ENCODE peak calls at places on chromosomes 5 and 9, in five cellular contexts. G is WTC11, H is cardiac muscle cell, X is fibroblast of lung, Z is fibroblast of pulmonary artery. I is an unnamed sample.

GRCh38 chr9:630817-631216 is 210.7 kb upstream of the DMRT1 start:
- DNase-seq in G (no peak), H (no peak), X (no peak), Z (no peak), I (no peak)

GRCh38 chr5:172903790-172904189 is 55.4 kb upstream of the RPL26L1 start:
- DNase-seq in G (no peak), H (no peak), X (peak), Z (peak), I (no peak)

GRCh38 chr5:80408976-80409926 is 1.4 kb downstream of the ZFYVE16 start:
- DNase-seq in G (no peak), H (peak), X (peak), Z (peak), I (no peak)

GRCh38 chr5:136020383-136021015 is 8.3 kb upstream of the TGFBI start:
- DNase-seq in G (no peak), H (no peak), X (peak), Z (peak), I (no peak)

GRCh38 chr9:35448511-35448910 is 41.4 kb upstream of the RUSC2 start:
- DNase-seq in G (no peak), H (no peak), X (peak), Z (peak), I (no peak)

GRCh38 chr9:114889802-114890224 is 40.6 kb downstream of the TNFSF8 start:
- DNase-seq in G (no peak), H (no peak), X (peak), Z (no peak), I (no peak)

GRCh38 chr9:89813482-89813881 is 208.7 kb downstream of the GADD45G start:
- DNase-seq in G (no peak), H (no peak), X (no peak), Z (no peak), I (no peak)

GRCh38 chr5:50866415-50866814 is 200.0 kb downstream of the PARP8 start:
- DNase-seq in G (no peak), H (no peak), X (no peak), Z (no peak), I (no peak)

DNA sequence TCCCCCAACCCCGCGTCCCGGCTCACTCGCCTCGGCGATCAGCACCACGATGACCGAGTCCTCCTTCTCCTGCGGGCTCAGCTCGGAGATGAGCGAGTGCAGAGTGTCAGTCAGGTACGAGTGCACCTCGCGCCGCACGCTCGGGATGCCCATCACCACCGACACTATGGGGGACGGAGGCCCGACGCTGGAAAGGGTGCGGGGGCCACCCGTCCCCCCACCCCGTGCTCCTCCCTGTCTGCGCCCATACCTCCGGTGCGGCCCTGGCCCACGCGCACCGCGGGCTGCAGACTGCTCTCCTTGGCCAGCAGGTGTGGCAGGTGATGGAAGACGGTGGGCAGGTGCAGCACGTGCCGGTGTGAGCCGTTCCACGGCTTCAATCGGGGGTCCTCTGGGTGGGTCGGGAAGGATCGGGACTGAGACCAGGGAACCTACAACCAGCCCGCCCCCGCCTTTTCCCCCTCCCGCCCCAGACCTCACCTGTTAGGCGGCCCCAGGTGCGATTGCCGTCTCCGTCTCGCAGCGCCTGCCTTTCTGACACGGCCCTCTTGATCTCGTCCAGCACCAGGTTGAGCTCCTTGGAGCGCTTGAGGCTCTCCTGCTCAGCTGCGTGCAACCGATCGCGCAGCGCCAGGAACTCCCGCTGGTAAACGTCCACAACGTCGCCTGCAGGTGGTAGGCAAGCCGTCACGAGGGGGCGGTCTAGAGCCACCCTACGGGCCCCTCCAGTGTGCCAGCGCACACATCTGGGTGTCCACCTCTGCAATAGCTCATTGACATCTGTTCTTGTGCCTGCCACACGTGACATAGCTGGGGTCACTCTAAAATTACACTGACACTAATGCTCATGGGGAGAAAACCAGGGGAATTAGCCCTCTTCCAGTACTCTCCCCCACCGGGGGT is 5.1 kb downstream of the MGAT4B start:
- DNase-seq in G (peak), H (peak), X (no peak), Z (peak), I (peak)
- TF ChIP-seq CTCF in G (peak), H (peak), X (peak), Z (peak), I (peak)

GRCh38 chr9:97503862-97504210 is 2.4 kb downstream of the TMOD1 start:
- DNase-seq in G (no peak), H (no peak), X (no peak), Z (no peak), I (no peak)

GRCh38 chr9:97501972-97502221 is 431 bp downstream of the TMOD1 start:
- DNase-seq in G (no peak), H (no peak), X (no peak), Z (no peak), I (peak)

GRCh38 chr9:97504381-97505216 is 3.1 kb downstream of the TMOD1 start:
- DNase-seq in G (no peak), H (no peak), X (peak), Z (no peak), I (no peak)

GRCh38 chr9:97502222-97502983 is 937 bp downstream of the TMOD1 start:
- DNase-seq in G (peak), H (peak), X (no peak), Z (no peak), I (peak)

DNA sequence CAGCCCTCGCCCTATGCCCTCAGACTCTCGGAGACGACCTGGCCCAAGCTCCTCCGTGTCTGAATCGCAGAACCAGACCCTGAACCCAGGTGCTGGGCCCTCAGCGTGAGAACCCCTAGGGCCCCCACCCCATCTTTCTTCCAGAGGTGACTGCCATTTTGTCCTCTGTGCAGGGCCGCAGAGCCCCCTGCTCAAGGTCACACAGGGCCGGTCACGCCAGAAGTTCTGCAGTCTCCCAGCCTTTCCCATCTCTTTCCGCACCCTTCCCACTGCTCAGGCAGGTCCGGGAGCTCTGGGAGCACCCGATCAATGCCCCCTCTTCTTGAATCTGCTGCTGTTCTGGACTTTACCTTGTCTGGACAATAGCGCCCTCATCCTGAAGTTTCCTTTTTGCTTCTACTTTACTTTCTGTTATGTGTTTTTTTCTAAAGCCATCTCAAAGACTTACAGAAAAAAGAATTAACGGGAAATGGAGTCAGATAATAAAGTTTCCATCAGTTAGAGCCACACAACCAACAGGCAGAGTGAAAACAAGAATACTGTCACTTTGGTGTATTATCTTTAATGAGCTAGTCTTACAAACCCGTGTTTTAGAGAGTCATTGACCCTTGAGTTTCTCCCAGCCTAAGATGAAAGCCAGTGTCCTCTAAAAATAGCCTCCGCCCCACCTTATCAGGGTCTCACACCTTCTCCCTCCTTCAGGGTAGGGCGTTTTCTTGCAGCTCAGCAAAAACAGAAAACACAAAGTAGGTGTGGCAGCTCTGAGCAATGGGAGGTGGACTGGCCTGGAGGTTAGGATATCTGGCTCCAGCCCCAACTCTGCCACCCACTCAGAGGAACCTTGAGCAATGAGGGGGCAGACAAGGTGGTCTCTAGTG is 1.8 kb downstream of the TMOD1 start:
- DNase-seq in G (peak), H (peak), X (no peak), Z (no peak), I (peak)
- TF ChIP-seq CTCF in G (no peak), H (no peak), X (no peak), Z (no peak), I (peak)

GRCh38 chr5:94849821-94850736 is 231.6 kb downstream of the SLF1 start:
- DNase-seq in G (no peak), H (peak), X (peak), Z (peak), I (peak)
- TF ChIP-seq CTCF in G (peak), H (peak), X (peak), Z (peak), I (peak)

DNA sequence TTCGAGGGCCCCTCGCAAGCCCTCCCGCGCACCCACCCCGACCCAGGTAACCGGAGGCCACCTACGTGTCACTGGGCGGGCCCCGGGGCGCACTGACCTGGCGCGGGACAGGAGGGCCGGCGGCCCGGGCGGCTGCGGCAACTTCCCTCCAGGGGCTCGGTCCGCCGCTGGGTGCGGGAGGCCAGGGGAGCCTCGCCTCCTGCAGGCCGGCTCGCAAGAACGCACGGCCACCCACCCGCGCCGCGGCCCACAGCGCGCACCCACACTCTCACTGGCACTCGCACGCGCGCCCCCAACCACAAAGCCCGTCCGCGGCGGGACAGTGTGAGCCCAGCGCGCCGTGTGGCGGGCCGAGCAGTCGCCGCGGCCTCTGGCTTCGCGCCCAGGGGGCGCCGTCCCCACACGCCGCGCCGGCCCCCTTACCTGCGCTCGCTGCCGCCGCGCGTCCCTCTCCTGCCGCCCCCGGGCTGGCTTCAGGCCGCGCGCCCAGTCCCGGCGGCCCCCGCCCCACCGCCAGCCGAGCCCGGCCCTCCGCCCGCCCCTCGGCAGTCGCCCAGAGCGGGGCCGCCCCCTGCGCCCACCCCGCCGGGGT is 430 bp downstream of the LPAR1 start:
- DNase-seq in G (peak), H (peak), X (peak), Z (peak), I (peak)
- TF ChIP-seq CTCF in G (peak), H (peak), X (no peak), Z (no peak), I (peak)

DNA sequence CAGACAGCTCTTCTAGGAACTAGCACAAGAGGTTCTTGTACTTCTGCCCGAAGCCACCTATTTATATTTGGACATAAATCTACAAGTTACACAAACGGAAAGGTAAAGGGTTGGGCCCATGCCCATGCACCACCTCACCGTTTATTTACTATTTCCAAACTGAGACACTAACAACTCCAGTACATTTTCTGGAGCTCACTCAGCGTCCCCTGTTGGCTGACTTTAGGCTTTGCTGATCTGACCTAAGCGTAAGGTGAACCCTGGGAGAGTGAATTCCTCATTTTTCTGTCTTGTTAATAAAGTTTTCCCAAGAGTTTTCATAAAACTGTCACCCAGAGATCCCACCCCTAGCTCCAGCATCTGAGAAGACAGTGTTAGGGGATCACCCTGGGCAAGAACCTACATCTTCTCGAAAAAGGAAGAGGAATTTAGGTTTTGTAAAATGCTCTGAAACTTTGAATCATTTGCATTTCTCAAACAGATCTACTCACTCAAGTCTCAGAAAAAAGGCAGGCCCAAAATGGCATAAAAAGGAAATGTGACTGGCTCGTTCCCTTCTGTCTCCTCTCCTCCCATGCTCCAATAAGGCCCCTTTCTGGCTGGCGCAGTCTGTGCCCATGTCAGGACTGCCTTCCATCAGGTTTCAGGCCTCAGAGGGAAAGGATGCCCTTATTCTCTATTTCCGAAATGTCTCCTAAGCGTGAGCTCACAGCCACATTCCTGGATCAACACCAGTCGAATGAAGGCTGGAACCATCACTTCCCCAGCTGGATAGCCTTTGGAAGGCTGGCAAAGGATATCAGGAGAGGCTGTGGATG is 201.3 kb downstream of the FANCC start:
- DNase-seq in G (no peak), H (peak), X (no peak), Z (no peak), I (no peak)
- TF ChIP-seq CTCF in G (no peak), H (peak), X (no peak), Z (peak), I (no peak)

DNA sequence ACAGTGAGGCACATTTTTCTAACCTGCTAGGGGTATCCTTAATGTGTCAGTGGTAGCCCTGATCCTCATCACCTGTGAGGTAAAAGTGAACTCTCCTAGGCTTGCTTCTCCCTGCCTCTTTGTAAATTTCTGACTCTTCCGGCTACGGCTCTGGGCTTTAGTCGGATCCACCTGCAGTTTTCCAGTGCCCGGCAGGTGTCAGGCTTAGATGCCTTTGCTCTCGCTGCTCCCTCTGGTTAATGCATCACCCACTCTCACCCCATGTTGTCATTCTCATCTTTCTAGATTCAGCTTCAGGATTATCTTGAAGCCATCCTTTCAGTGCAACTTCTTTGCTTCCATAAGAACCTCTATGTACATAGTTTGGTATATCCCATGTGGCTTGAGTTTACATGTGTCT is 3.6 kb downstream of the CEP78 start:
- DNase-seq in G (peak), H (peak), X (no peak), Z (no peak), I (no peak)
- TF ChIP-seq CTCF in G (no peak), H (peak), X (no peak), Z (peak), I (no peak)

DNA sequence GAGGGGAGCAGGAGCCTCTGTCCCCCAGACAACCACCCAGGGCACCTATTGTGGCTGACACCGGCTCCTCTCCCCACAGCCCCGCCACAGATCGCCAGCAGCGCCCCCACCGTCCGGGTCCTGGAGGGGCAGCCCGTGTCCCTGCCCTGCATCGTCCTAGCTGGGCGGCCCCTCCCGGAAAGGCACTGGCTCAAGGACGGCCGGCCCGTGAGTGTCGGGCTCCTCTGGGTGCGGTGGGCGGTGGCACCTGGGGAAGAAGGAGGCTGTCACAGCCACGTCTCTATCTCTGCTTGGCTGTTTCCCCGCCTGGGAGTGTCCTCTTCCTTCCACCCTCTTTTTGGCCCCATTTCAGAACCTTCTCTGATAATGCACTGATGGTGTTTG is 55.1 kb downstream of the HMCN2 start:
- DNase-seq in G (peak), H (peak), X (no peak), Z (no peak), I (no peak)
- TF ChIP-seq CTCF in G (no peak), H (peak), X (no peak), Z (no peak), I (no peak)

GRCh38 chr5:5179079-5179478 is 38.9 kb downstream of the ADAMTS16 start:
- DNase-seq in G (no peak), H (no peak), X (no peak), Z (no peak), I (no peak)
- TF ChIP-seq CTCF in G (no peak), H (no peak), X (no peak), Z (no peak), I (no peak)

GRCh38 chr5:181192337-181193046 is 12.5 kb downstream of the TRIM7 start:
- DNase-seq in G (no peak), H (no peak), X (no peak), Z (no peak), I (no peak)

GRCh38 chr5:181197326-181197951 is 7.6 kb downstream of the TRIM7 start:
- DNase-seq in G (no peak), H (no peak), X (no peak), Z (no peak), I (no peak)

GRCh38 chr5:181191526-181192336 is 13.3 kb downstream of the TRIM7 start:
- DNase-seq in G (peak), H (peak), X (peak), Z (peak), I (peak)

GRCh38 chr5:181195249-181195761 is 9.7 kb downstream of the TRIM7 start:
- DNase-seq in G (peak), H (no peak), X (no peak), Z (no peak), I (no peak)

DNA sequence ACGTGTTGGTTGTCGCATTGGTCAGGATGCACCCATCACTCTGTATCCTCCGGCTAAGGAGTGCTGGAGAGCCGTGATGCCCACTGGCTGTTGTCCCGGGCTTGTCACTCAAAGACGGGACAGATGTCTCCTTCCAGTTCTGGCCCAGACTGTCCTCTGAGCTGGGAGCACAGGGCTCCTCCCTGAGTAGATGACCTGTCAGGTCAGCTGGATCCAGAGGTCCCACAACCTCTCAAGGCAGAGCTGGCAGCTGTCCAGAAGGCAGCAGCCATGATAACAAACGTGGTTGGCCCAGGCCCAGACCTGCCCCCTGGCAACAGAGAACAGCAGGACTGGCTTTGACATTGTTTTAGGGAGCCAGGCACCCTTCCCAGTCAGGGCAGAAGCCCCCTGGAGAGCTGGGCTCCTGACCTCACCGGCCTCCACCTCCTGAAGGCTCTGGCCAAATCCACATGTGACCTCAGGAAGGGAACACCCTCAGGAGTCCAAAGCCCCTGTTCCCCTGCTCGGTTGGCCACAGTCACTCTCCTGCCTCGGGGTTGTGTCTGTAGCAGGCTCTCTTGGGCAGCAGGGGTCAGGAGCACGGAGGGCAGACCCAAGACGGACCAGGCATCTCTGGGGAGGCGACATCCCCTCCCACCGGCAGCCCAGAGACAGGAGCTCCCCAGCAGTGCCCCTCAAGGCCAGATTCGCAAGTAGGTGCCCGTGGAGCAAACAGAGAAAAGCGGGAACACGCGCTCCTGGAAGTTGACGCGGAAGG is 10.3 kb downstream of the TRIM7 start:
- DNase-seq in G (peak), H (peak), X (no peak), Z (no peak), I (no peak)
- TF ChIP-seq CTCF in G (no peak), H (no peak), X (no peak), Z (no peak), I (no peak)